ENCODE peak calls at places on chromosomes 6 and 20, in seven cellular contexts. I, S, B, T, J, F and N are unnamed samples.

GRCh38 chr20:9225879-9226278 is 157.0 kb downstream of the PLCB4 start:
- DNase-seq in F (no peak), B (no peak), S (no peak), T (no peak), J (no peak), I (no peak), N (no peak)

GRCh38 chr6:56749632-56750151 is 107.0 kb upstream of the DST start:
- DNase-seq in B (no peak), I (no peak), S (no peak), J (peak), T (no peak), F (no peak), N (no peak)

GRCh38 chr6:27019651-27020552 is 227.6 kb upstream of the PRSS16 start:
- DNase-seq in T (peak), B (peak), F (peak), J (peak), S (peak), I (peak), N (peak)

GRCh38 chr6:124233221-124233620 is 429.6 kb downstream of the NKAIN2 start:
- DNase-seq in F (no peak), T (no peak), B (no peak), I (no peak), S (no peak), J (no peak), N (no peak)

GRCh38 chr20:14622796-14623195 is 285.4 kb upstream of the FLRT3 start:
- DNase-seq in F (peak), I (no peak), S (no peak), B (no peak), T (no peak), J (peak), N (peak)

GRCh38 chr6:63802606-63803206 is 167.1 kb downstream of the PHF3 start:
- DNase-seq in F (no peak), S (peak), J (peak), T (no peak), I (no peak), B (no peak), N (peak)

GRCh38 chr6:129648819-129649491 is 61.0 kb downstream of the ARHGAP18 start:
- DNase-seq in T (no peak), I (no peak), J (no peak), F (no peak), S (no peak), B (no peak), N (no peak)

GRCh38 chr6:347951-348859 is 43.3 kb upstream of the IRF4 start:
- DNase-seq in I (no peak), T (no peak), S (no peak), F (no peak), J (no peak), B (no peak), N (no peak)

GRCh38 chr20:49987868-49988690 is 5.3 kb downstream of the SNAI1 start:
- DNase-seq in F (no peak), T (no peak), B (no peak), I (no peak), S (no peak), J (peak), N (no peak)

GRCh38 chr6:16420715-16421461 is 182.5 kb downstream of the GMPR start:
- DNase-seq in S (no peak), J (peak), B (peak), F (no peak), I (peak), T (peak), N (peak)

GRCh38 chr6:46491201-46491788 is at the start of gene RCAN2:
- DNase-seq in I (peak), F (peak), S (peak), J (peak), T (peak), B (peak), N (peak)

GRCh38 chr6:140777780-140778179 is 1354.9 kb upstream of the GJE1 start:
- DNase-seq in F (no peak), I (no peak), S (no peak), B (no peak), J (no peak), T (no peak), N (no peak)

GRCh38 chr6:56334937-56335336 is 87.6 kb upstream of the COL21A1 start:
- DNase-seq in I (no peak), J (peak), T (no peak), F (no peak), S (no peak), B (no peak), N (no peak)

GRCh38 chr20:41553142-41553879 is 64.9 kb downstream of the CHD6 start:
- DNase-seq in J (no peak), S (no peak), B (no peak), I (no peak), T (no peak), F (no peak), N (no peak)

GRCh38 chr6:90131614-90132423 is 164.8 kb downstream of the BACH2 start:
- DNase-seq in I (no peak), B (no peak), T (no peak), F (no peak), S (no peak), J (peak), N (no peak)

GRCh38 chr20:21808863-21809664 is 103.6 kb downstream of the PAX1 start:
- DNase-seq in F (peak), T (peak), J (no peak), I (peak), B (no peak), S (no peak), N (peak)

GRCh38 chr6:136249336-136249735 is 775 bp downstream of the MTFR2 start:
- DNase-seq in I (no peak), J (peak), F (no peak), S (no peak), B (no peak), T (no peak), N (peak)